ENCODE peak calls at places on chromosome 4, in six cellular contexts. S, K, D, M, B and Z are unnamed samples.
A peak's percentile ranks its signal among the peaks of the same experiment; 100 is the strongest.

GRCh38 chr4:125125256-125125655 is 189.5 kb upstream of the FAT4 start:
- DNase-seq in M (no peak), K (no peak), B (no peak), S (no peak), D (no peak), Z (peak; percentile 16)

GRCh38 chr4:56611501-56611900 is 69.6 kb downstream of the HOPX start:
- DNase-seq in B (peak; percentile 17), K (no peak), S (no peak), D (no peak), M (no peak), Z (peak; percentile 19)

GRCh38 chr4:7335363-7336066 is 99.2 kb downstream of the PSAPL1 start:
- DNase-seq in K (no peak), D (peak; percentile 45), B (peak; percentile 60), M (peak; percentile 6), S (peak; percentile 66), Z (no peak)

GRCh38 chr4:138650917-138651564 is 364.5 kb upstream of the NOCT start:
- DNase-seq in M (peak; percentile 66), K (no peak), D (no peak), S (no peak), B (peak; percentile 81), Z (peak; percentile 85)

GRCh38 chr4:141730805-141731204 is 94.4 kb downstream of the IL15 start:
- DNase-seq in B (peak; percentile 18), M (no peak), D (no peak), S (no peak), K (no peak), Z (no peak)

GRCh38 chr4:79748835-79749234 is 324.2 kb downstream of the ANTXR2 start:
- DNase-seq in B (no peak), S (no peak), D (no peak), K (no peak), M (no peak), Z (no peak)

GRCh38 chr4:106370214-106370613 is 1.6 kb upstream of the GIMD1 start:
- DNase-seq in M (peak; percentile 9), B (no peak), S (no peak), K (no peak), D (no peak), Z (no peak)

GRCh38 chr4:71659979-71660378 is 123.9 kb downstream of the GC start:
- DNase-seq in S (no peak), D (no peak), M (no peak), B (no peak), K (no peak), Z (no peak)

GRCh38 chr4:186644737-186645261 is 78.9 kb downstream of the FAT1 start:
- DNase-seq in D (peak; percentile 33), K (peak; percentile 44), S (peak; percentile 50), B (no peak), M (no peak), Z (no peak)

GRCh38 chr4:47031713-47032404 is 492 bp downstream of the GABRB1 start:
- DNase-seq in M (no peak), S (no peak), D (peak; percentile 20), K (peak; percentile 28), B (no peak), Z (no peak)

GRCh38 chr4:152099061-152099425 is 338.2 kb upstream of the GATB start:
- DNase-seq in D (no peak), B (no peak), S (no peak), K (no peak), M (no peak), Z (no peak)

GRCh38 chr4:120864969-120865368 is 57.6 kb downstream of the PRDM5 start:
- DNase-seq in S (no peak), M (no peak), D (no peak), K (no peak), B (no peak), Z (no peak)

GRCh38 chr4:100929135-100929534 is 411.3 kb upstream of the EMCN start:
- DNase-seq in B (no peak), K (no peak), D (no peak), S (peak; percentile 86), M (no peak), Z (no peak)

GRCh38 chr4:72340803-72341431 is 228.1 kb downstream of the ADAMTS3 start:
- DNase-seq in D (no peak), M (no peak), S (no peak), K (no peak), B (peak; percentile 43), Z (no peak)

GRCh38 chr4:4733663-4734062 is 125.8 kb upstream of the MSX1 start:
- DNase-seq in S (no peak), K (no peak), D (no peak), B (no peak), M (no peak), Z (no peak)

GRCh38 chr4:184364100-184364921 is 110.0 kb downstream of the IRF2 start:
- DNase-seq in S (no peak), D (no peak), K (no peak), B (no peak), M (peak; percentile 42), Z (no peak)